ENCODE peak calls at places on chromosomes 4 and X, in seven cellular contexts. C, H, M, B, I, V and L are unnamed samples.

GRCh38 chrX:49155900-49156837 is 6.4 kb upstream of the MAGIX start:
- DNase-seq in C (peak), B (peak), I (peak), H (peak), M (peak), V (peak), L (peak)

GRCh38 chr4:78292336-78292735 is 235.2 kb downstream of the FRAS1 start:
- DNase-seq in I (no peak), M (no peak), B (no peak), V (no peak), H (no peak), C (no peak), L (no peak)

GRCh38 chrX:7145454-7145853 is 2.1 kb upstream of the STS start:
- DNase-seq in C (no peak), H (peak), I (no peak), V (peak), M (peak), B (no peak), L (no peak)

GRCh38 chrX:49192722-49193328 is 6.7 kb upstream of the PRICKLE3 start:
- DNase-seq in C (no peak), H (peak), V (peak), I (peak), M (peak), B (peak), L (no peak)

GRCh38 chrX:136636121-136636520 is 11.8 kb upstream of the CD40LG start:
- DNase-seq in H (no peak), B (peak), V (no peak), I (peak), C (peak), M (no peak), L (no peak)

GRCh38 chr4:76308548-76308947 is 2.0 kb downstream of the STBD1 start:
- DNase-seq in B (peak), C (no peak), V (peak), M (no peak), I (no peak), H (no peak), L (no peak)

GRCh38 chrX:9466115-9466495 is 1.2 kb downstream of the TBL1X start:
- DNase-seq in H (peak), M (peak), C (no peak), B (peak), I (peak), V (no peak), L (no peak)

GRCh38 chr4:6892190-6892908 is 17.3 kb upstream of the TBC1D14 start:
- DNase-seq in C (no peak), M (peak), H (peak), V (no peak), B (peak), I (peak), L (no peak)

GRCh38 chr4:107317596-107317995 is 281.5 kb upstream of the DKK2 start:
- DNase-seq in V (peak), M (no peak), B (no peak), I (no peak), H (no peak), C (no peak), L (no peak)

GRCh38 chr4:184689681-184690080 is 40.1 kb downstream of the PRIMPOL start:
- DNase-seq in M (no peak), I (no peak), C (no peak), B (no peak), V (peak), H (no peak), L (no peak)

GRCh38 chrX:118855681-118856310 is 32.2 kb downstream of the ZCCHC12 start:
- DNase-seq in C (no peak), I (no peak), B (no peak), H (no peak), V (no peak), M (no peak), L (no peak)

GRCh38 chrX:116827063-116827462 is 364.3 kb upstream of the CT83 start:
- DNase-seq in B (no peak), V (no peak), C (no peak), H (no peak), M (no peak), I (no peak), L (no peak)

GRCh38 chr4:35463251-35463952 is 780.9 kb downstream of the ARAP2 start:
- DNase-seq in C (no peak), M (no peak), H (no peak), B (peak), V (no peak), I (peak), L (no peak)

GRCh38 chr4:112182604-112183003 is 37.4 kb downstream of the FAM241A start:
- DNase-seq in M (no peak), H (no peak), C (no peak), V (no peak), I (no peak), B (no peak), L (no peak)

GRCh38 chr4:7156273-7157139 is 35.8 kb upstream of the SORCS2 start:
- DNase-seq in H (peak), M (peak), B (peak), V (no peak), I (peak), C (peak), L (no peak)

GRCh38 chr4:11732155-11732554 is 303.5 kb upstream of the HS3ST1 start:
- DNase-seq in M (no peak), V (no peak), C (no peak), H (no peak), I (no peak), B (no peak), L (no peak)

GRCh38 chr4:147492761-147493160 is 11.9 kb downstream of the EDNRA start:
- DNase-seq in C (no peak), B (no peak), H (peak), I (no peak), V (no peak), M (peak), L (no peak)

GRCh38 chrX:69153060-69153730 is 12.1 kb downstream of the PJA1 start:
- DNase-seq in V (no peak), H (peak), I (peak), M (peak), C (peak), B (peak), L (no peak)

GRCh38 chr4:171648926-171649325 is 164.3 kb upstream of the GALNTL6 start:
- DNase-seq in I (no peak), M (no peak), V (no peak), B (no peak), H (no peak), C (no peak), L (no peak)

GRCh38 chr4:137359691-137360315 is 172.5 kb downstream of the PCDH18 start:
- DNase-seq in I (no peak), M (no peak), H (peak), B (no peak), V (peak), C (no peak), L (no peak)

GRCh38 chr4:168586926-168587325 is 90.1 kb downstream of the PALLD start:
- DNase-seq in I (no peak), B (peak), M (no peak), V (peak), C (no peak), H (no peak), L (no peak)

GRCh38 chrX:103066606-103067005 is 2.6 kb upstream of the BEX1 start:
- DNase-seq in I (no peak), V (no peak), B (no peak), M (no peak), C (no peak), H (no peak), L (no peak)

DNA sequence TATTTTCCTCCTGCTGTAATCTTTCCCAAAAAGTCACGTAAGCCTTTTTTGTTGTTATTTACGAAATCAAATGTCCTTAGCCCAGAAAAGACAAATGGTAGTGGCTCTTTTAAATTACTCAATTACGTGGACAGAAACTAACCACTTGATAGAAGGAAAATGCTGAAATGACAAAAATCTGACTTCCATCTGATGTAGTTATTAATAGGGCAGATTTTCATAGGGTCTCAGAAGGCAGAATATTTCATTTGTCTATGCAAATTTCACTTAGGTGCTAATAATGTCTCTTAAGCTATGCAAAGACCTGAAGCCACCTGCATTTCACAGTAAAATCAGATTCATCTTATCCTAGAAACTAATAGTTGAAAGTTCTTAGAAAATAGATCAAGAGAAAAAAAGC is 295.7 kb downstream of the TMA16 start:
- DNase-seq in B (no peak), H (no peak), M (no peak), C (no peak), V (no peak), I (no peak), L (no peak)
- H3K4ac ChIP-seq in B (no peak), H (no peak), M (no peak), C (no peak), V (no peak), I (no peak), L (no peak)

DNA sequence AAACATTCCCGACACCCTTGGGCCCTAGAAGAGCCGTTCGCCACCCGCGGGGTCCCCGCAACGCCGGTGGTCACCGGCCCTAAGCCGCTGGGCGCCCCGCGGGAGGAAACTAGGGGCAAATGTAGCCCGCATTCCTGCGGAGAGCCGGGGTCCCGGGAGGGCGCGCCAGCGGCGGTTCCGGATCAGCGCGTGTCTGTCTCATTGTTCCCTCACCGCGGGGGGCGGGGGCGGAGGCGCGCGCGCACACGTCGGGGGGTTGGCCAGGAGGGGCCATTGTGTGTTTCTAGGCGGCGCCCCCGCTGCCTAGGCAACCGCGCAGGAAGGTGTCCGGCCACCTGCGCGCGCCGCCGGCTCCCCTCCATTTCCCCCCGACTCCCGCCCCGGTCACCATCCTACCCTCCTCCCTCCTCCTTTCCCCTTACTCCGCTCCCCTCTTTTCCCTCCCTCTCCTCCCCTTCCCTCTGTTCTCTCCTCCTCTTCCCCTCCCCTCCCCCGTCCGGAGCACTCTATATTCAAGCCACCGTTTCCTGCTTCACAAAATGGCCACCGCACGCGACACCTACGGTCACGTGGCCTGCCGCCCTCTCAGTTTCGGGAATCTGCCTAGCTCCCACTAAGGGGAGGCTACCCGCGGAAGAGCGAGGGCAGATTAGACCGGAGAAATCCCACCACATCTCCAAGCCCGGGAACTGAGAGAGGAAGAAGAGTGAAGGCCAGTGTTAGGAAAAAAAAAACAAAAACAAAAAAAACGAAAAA is 796 bp upstream of the DDX3X start:
- DNase-seq in M (peak), C (peak), B (peak), V (peak), I (peak), H (peak), L (peak)
- H3K4ac ChIP-seq in M (no peak), C (no peak), B (peak), V (peak), I (peak), H (peak), L (peak)

GRCh38 chrX:3075959-3076358 is 34.7 kb downstream of the ARSF start:
- DNase-seq in M (no peak), H (no peak), V (no peak), B (no peak), I (no peak), C (no peak), L (no peak)

GRCh38 chrX:3076416-3076991 is 35.2 kb downstream of the ARSF start:
- DNase-seq in H (no peak), I (peak), C (no peak), B (peak), M (no peak), V (peak), L (peak)
- H3K4ac ChIP-seq in H (no peak), I (no peak), C (no peak), B (no peak), M (no peak), V (no peak), L (no peak)

DNA sequence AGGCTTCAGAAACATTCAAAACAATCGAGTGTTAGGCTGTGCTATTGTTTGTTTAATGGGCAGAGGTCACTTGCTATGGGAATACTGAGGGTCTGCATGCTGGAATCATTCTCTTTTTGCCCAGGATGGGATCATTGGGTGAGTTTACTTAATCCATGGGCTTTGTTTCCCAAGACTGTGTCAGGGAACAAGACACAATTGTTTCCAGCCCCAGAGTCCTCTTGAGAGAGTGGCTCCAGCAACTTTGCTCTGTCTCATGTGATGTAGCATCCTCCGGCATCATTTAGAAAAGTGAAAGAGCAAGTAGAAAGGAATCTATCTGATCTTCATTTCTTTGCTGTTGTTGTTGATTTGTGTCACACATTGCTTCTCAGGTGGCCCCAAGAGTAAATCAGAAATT is 1.8 kb downstream of the TENM3 start:
- DNase-seq in B (no peak), H (no peak), C (no peak), M (no peak), I (no peak), V (no peak), L (no peak)
- H3K4ac ChIP-seq in B (peak), H (no peak), C (no peak), M (no peak), I (no peak), V (peak), L (no peak)

DNA sequence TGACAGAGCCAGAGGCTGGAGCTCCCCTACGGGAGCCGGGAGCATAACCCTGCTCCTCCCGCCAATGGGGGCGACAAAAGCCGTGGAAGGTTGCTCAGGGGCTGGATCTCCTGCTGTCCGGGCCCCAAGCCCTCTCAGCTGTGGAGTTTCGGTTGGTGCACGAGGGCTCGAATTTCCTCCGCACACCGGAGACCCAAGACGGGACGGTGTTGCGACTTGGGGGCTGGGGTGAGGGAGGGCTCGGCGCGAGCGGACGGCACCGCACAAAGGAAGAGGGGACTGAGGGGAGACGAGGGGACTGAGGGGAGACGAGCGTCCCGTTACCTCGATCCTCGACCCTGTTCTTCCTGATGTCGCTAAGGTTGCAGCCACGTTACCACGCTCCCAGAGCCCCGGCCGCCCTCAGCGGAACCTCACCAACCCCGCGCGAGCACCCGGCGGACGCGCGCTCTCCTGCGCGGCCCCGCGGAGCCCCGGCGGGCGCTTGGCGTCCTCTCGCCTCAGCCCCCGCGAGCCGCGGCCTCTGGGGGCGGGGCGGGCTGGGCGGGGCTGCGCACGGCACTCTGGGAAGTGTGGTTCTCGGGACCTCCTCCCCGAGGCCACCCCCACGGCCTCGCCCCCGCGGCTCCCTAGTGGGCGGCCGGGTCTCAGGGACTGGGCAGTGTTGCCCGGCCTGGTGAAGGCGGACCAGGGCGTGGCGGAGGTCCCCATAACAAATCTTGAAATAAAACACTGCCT is at the start of gene KLHL8:
- DNase-seq in M (peak), V (peak), B (peak), H (peak), I (peak), C (peak), L (peak)
- H3K4ac ChIP-seq in M (peak), V (no peak), B (no peak), H (peak), I (no peak), C (no peak), L (peak)

GRCh38 chrX:12249997-12250396 is 111.7 kb downstream of the FRMPD4 start:
- DNase-seq in H (peak), M (no peak), I (no peak), V (no peak), C (no peak), B (no peak), L (no peak)
- H3K4ac ChIP-seq in H (no peak), M (no peak), I (no peak), V (no peak), C (no peak), B (no peak), L (no peak)

DNA sequence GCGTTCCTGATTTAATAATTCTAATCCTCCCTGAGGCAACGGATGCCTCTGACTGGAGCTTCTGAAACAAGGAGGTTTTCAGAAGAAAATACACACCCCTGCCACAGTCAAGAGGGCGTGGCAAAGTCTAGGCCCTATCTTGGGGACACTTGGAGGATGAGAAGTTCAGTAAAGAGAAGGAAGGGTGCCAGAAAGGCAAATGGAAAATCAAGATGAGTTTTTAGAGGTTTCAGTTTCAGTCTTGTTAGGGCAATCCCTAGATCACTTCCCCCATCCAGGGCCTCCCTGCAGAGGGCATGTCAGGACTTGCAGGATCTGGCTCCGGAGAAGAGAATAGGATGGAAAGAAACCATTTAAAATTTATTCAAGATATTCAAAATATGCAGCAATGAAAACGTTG is 28.5 kb upstream of the FGF2 start:
- DNase-seq in C (peak), B (peak), I (peak), H (peak), V (peak), M (peak), L (no peak)
- H3K4ac ChIP-seq in C (no peak), B (peak), I (peak), H (peak), V (peak), M (no peak), L (peak)

GRCh38 chr4:43682551-43682950 is 766.1 kb downstream of the KCTD8 start:
- DNase-seq in I (no peak), C (no peak), V (no peak), B (peak), H (no peak), M (no peak), L (no peak)

GRCh38 chr4:43680416-43680815 is 768.2 kb downstream of the KCTD8 start:
- DNase-seq in I (no peak), H (no peak), V (no peak), B (peak), M (no peak), C (peak), L (no peak)
- H3K4ac ChIP-seq in I (no peak), H (no peak), V (no peak), B (no peak), M (no peak), C (no peak), L (no peak)